ENCODE peak calls at places on chromosomes 11 and 22, in seven cellular contexts. J is lower leg skin, I is Peyer's patch, A is IMR-90, X is AG04450, N is adrenal gland, B is B cell. F is an unnamed sample.

GRCh38 chr11:31114437-31114836 is 255.1 kb downstream of the DCDC1 start:
- DNase-seq in J (no peak), I (no peak), A (no peak), X (no peak), N (no peak), B (no peak), F (no peak)

GRCh38 chr22:27476729-27477128 is 324.8 kb downstream of the MN1 start:
- DNase-seq in J (no peak), I (no peak), A (peak), X (no peak), N (peak), B (no peak), F (no peak)

GRCh38 chr11:17411418-17411817 is 23.0 kb upstream of the KCNJ11 start:
- DNase-seq in J (no peak), I (no peak), A (no peak), X (no peak), N (no peak), B (no peak), F (no peak)

GRCh38 chr11:7977251-7977917 is 9.8 kb upstream of the EIF3F start:
- DNase-seq in J (no peak), I (no peak), A (peak), X (peak), N (no peak), B (no peak), F (no peak)

GRCh38 chr11:6523253-6523652 is 26.2 kb downstream of the DNHD1 start:
- DNase-seq in J (no peak), I (no peak), A (peak), X (no peak), N (no peak), B (no peak), F (no peak)

GRCh38 chr11:24592342-24592741 is 95.5 kb downstream of the LUZP2 start:
- DNase-seq in J (no peak), I (no peak), A (peak), X (no peak), N (no peak), B (no peak), F (no peak)

GRCh38 chr11:62020661-62021060 is 53.2 kb upstream of the FTH1 start:
- DNase-seq in J (no peak), I (no peak), A (no peak), X (no peak), N (peak), B (no peak), F (no peak)

GRCh38 chr11:104526006-104526405 is 362.1 kb upstream of the PDGFD start:
- DNase-seq in J (no peak), I (no peak), A (no peak), X (no peak), N (no peak), B (no peak), F (no peak)

GRCh38 chr22:35552186-35552842 is 11.7 kb downstream of the RASD2 start:
- DNase-seq in J (no peak), I (peak), A (no peak), X (no peak), N (peak), B (peak), F (peak)

GRCh38 chr11:84130646-84131427 is 844.7 kb upstream of the CCDC90B start:
- DNase-seq in J (no peak), I (no peak), A (no peak), X (no peak), N (no peak), B (no peak), F (no peak)

GRCh38 chr22:31344369-31345330 is 1.5 kb downstream of the PATZ1 start:
- DNase-seq in J (peak), I (peak), A (peak), X (no peak), N (peak), B (peak), F (no peak)

GRCh38 chr22:20796731-20797130 is 22.8 kb downstream of the SERPIND1 start:
- DNase-seq in J (no peak), I (no peak), A (no peak), X (no peak), N (no peak), B (no peak), F (no peak)

GRCh38 chr22:29004647-29005371 is 56.8 kb downstream of the C22orf31 start:
- DNase-seq in J (no peak), I (peak), A (peak), X (no peak), N (peak), B (no peak), F (no peak)

GRCh38 chr11:132332521-132332920 is 962.1 kb downstream of the NTM start:
- DNase-seq in J (no peak), I (no peak), A (no peak), X (no peak), N (no peak), B (no peak), F (no peak)

GRCh38 chr11:111421251-111421650 is 42.2 kb upstream of the POU2AF1 start:
- DNase-seq in J (no peak), I (no peak), A (no peak), X (no peak), N (no peak), B (no peak), F (no peak)

GRCh38 chr11:20962581-20962980 is 293.2 kb downstream of the NELL1 start:
- DNase-seq in J (no peak), I (no peak), A (no peak), X (no peak), N (no peak), B (no peak), F (no peak)

GRCh38 chr11:8221917-8222316 is 41.8 kb downstream of the LMO1 start:
- DNase-seq in J (no peak), I (no peak), A (no peak), X (no peak), N (no peak), B (no peak), F (no peak)

GRCh38 chr11:77479746-77480352 is 6.0 kb upstream of the PAK1 start:
- DNase-seq in J (no peak), I (no peak), A (no peak), X (no peak), N (no peak), B (no peak), F (no peak)

GRCh38 chr11:86990520-86990919 is 35.3 kb upstream of the FZD4 start:
- DNase-seq in J (no peak), I (no peak), A (peak), X (no peak), N (no peak), B (no peak), F (no peak)

GRCh38 chr11:102287963-102288744 is 29.1 kb upstream of the BIRC3 start:
- DNase-seq in J (no peak), I (no peak), A (peak), X (peak), N (peak), B (peak), F (peak)

GRCh38 chr11:7688238-7688826 is 15.0 kb upstream of the CYB5R2 start:
- DNase-seq in J (no peak), I (no peak), A (peak), X (no peak), N (peak), B (peak), F (no peak)

GRCh38 chr22:26753125-26753862 is 95.9 kb downstream of the MIAT start:
- DNase-seq in J (no peak), I (no peak), A (no peak), X (no peak), N (no peak), B (no peak), F (no peak)

GRCh38 chr11:117097567-117098268 is 510 bp downstream of the SIK3 start:
- DNase-seq in J (peak), I (peak), A (no peak), X (no peak), N (peak), B (peak), F (peak)

GRCh38 chr11:35523351-35523768 is 2.1 kb downstream of the PAMR1 start:
- DNase-seq in J (no peak), I (no peak), A (peak), X (no peak), N (no peak), B (no peak), F (no peak)

GRCh38 chr11:16911186-16911585 is 103.0 kb downstream of the PLEKHA7 start:
- DNase-seq in J (no peak), I (no peak), A (no peak), X (no peak), N (no peak), B (no peak), F (no peak)

GRCh38 chr11:82398300-82398815 is 335.3 kb downstream of the FAM181B start:
- DNase-seq in J (peak), I (no peak), A (no peak), X (no peak), N (peak), B (no peak), F (no peak)

GRCh38 chr11:7844986-7845385 is 48.2 kb upstream of the OR5P2 start:
- DNase-seq in J (no peak), I (no peak), A (no peak), X (no peak), N (no peak), B (no peak), F (no peak)

GRCh38 chr22:30869996-30870395 is 98.6 kb downstream of the MORC2 start:
- DNase-seq in J (no peak), I (peak), A (no peak), X (no peak), N (no peak), B (no peak), F (no peak)

GRCh38 chr22:22210375-22210774 is 34.2 kb upstream of the VPREB1 start:
- DNase-seq in J (no peak), I (no peak), A (peak), X (peak), N (no peak), B (no peak), F (peak)

GRCh38 chr11:74037309-74037708 is 28.4 kb upstream of the UCP3 start:
- DNase-seq in J (no peak), I (no peak), A (peak), X (no peak), N (no peak), B (no peak), F (no peak)

GRCh38 chr11:58958500-58958899 is 19.2 kb downstream of the GLYATL1 start:
- DNase-seq in J (no peak), I (peak), A (no peak), X (no peak), N (peak), B (peak), F (peak)

GRCh38 chr22:40462195-40462988 is 92.0 kb downstream of the SGSM3 start:
- DNase-seq in J (no peak), I (peak), A (no peak), X (no peak), N (no peak), B (no peak), F (no peak)

GRCh38 chr11:31757245-31757835 is 53.8 kb downstream of the PAX6 start:
- DNase-seq in J (no peak), I (no peak), A (no peak), X (no peak), N (no peak), B (no peak), F (no peak)

GRCh38 chr11:79100093-79100704 is 340.6 kb downstream of the TENM4 start:
- DNase-seq in J (no peak), I (peak), A (peak), X (no peak), N (peak), B (peak), F (peak)

GRCh38 chr11:122843281-122844150 is 5.2 kb downstream of the CRTAM start:
- DNase-seq in J (no peak), I (peak), A (no peak), X (no peak), N (no peak), B (peak), F (peak)

GRCh38 chr11:14503023-14503422 is 3.4 kb upstream of the COPB1 start:
- DNase-seq in J (no peak), I (no peak), A (peak), X (no peak), N (no peak), B (no peak), F (no peak)

GRCh38 chr22:44337658-44338004 is 24.9 kb upstream of the SHISAL1 start:
- DNase-seq in J (no peak), I (no peak), A (peak), X (peak), N (peak), B (no peak), F (no peak)

GRCh38 chr11:134013518-134013917 is 55.4 kb upstream of the JAM3 start:
- DNase-seq in J (no peak), I (no peak), A (no peak), X (no peak), N (no peak), B (no peak), F (no peak)

GRCh38 chr11:129974672-129975071 is 28.0 kb downstream of the PRDM10 start:
- DNase-seq in J (no peak), I (no peak), A (no peak), X (no peak), N (no peak), B (no peak), F (no peak)

GRCh38 chr11:129972596-129972995 is 30.0 kb downstream of the PRDM10 start:
- DNase-seq in J (no peak), I (no peak), A (no peak), X (no peak), N (no peak), B (no peak), F (no peak)

GRCh38 chr11:129973068-129973467 is 29.6 kb downstream of the PRDM10 start:
- DNase-seq in J (no peak), I (no peak), A (no peak), X (no peak), N (no peak), B (peak), F (peak)

GRCh38 chr11:129974237-129974636 is 28.4 kb downstream of the PRDM10 start:
- DNase-seq in J (no peak), I (no peak), A (peak), X (no peak), N (no peak), B (no peak), F (no peak)

GRCh38 chr11:129973809-129974208 is 28.8 kb downstream of the PRDM10 start:
- DNase-seq in J (no peak), I (no peak), A (no peak), X (no peak), N (no peak), B (no peak), F (no peak)
- TF ChIP-seq CTCF in J (no peak), I (no peak), A (no peak), X (no peak), N (no peak), B (no peak), F (no peak)

GRCh38 chr22:24037851-24038765 is 27.0 kb downstream of the CABIN1 start:
- DNase-seq in J (no peak), I (no peak), A (no peak), X (no peak), N (no peak), B (no peak), F (no peak)

GRCh38 chr22:24039046-24039445 is 27.9 kb downstream of the CABIN1 start:
- DNase-seq in J (no peak), I (no peak), A (no peak), X (no peak), N (no peak), B (no peak), F (no peak)

GRCh38 chr22:24030186-24030702 is 19.1 kb downstream of the CABIN1 start:
- DNase-seq in J (no peak), I (no peak), A (no peak), X (no peak), N (no peak), B (no peak), F (no peak)

GRCh38 chr22:24033731-24034130 is 22.6 kb downstream of the CABIN1 start:
- DNase-seq in J (no peak), I (no peak), A (no peak), X (no peak), N (no peak), B (no peak), F (no peak)

GRCh38 chr22:24035296-24035695 is 24.2 kb downstream of the CABIN1 start:
- DNase-seq in J (no peak), I (no peak), A (no peak), X (no peak), N (no peak), B (no peak), F (no peak)
- TF ChIP-seq CTCF in J (no peak), I (no peak), A (no peak), X (no peak), N (no peak), B (no peak), F (no peak)

DNA sequence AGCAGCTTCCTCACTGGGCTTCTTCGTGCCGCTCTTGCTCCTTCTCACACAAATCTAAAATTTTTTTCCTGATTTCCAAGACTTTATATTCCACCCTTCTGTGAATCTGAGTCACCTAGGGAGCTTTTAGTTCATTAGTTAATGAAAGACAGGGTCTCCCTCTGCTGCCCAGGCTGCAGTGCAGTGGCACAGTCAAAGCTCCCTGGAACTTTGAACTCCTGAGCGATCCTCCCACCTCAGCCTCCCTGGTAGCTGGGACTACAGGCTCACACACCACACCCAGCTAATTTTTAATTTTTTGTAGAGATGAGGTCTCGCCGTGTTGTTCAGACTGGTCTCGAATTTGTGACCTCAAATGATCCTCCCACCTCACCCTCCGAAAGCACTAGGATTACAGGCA is 116.9 kb downstream of the ATXN10 start:
- DNase-seq in J (no peak), I (no peak), A (no peak), X (no peak), N (no peak), B (no peak), F (no peak)
- TF ChIP-seq CTCF in J (no peak), I (no peak), A (no peak), X (no peak), N (no peak), B (no peak), F (no peak)

DNA sequence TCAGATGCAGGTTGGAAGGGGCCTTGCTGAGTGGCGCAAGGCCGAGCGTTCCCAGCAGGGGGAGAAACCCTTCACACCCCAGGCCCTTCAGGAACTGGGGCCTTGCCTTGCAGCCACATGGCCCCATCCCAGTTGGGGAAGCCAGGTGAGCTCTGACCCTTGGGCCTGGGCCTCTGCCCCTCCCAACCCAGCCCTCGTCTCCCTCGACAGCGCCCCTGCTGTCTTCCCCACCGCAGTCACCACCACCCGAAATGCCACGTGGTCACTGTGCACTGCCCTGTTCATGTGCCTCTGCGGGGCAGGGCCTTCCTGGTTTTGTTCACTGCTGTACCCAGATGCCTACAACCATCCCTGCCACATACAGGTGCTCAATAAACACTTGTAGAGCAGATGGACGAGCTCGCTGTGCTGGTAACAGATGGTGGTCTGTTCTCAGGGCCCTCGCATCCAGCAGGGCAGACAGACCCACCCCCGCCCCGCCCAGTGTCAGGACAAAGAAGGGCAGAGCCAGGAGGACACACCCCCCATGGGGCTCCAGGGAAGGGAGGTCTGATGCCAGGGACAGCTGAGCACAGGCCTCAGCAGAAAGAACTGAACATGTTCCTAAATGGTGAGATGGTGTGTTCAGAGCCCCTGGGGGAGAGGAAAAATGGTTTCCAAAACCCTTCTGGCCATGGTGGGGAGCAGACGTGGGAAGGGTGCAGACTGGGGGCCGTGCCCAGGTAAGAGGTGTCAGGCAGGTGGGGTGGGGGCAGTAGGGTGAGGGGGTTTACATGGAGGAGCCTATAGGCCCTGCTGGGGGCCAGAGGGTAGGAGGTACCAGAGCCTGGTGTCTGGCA is 3.7 kb downstream of the POLR2L start:
- DNase-seq in J (no peak), I (no peak), A (no peak), X (no peak), N (no peak), B (no peak), F (no peak)
- TF ChIP-seq CTCF in J (peak), I (no peak), A (peak), X (peak), N (no peak), B (no peak), F (no peak)

GRCh38 chr22:49350441-49351121 is 477.1 kb downstream of the BRD1 start:
- DNase-seq in J (no peak), I (peak), A (no peak), X (no peak), N (no peak), B (no peak), F (no peak)
- TF ChIP-seq CTCF in J (no peak), I (no peak), A (no peak), X (no peak), N (no peak), B (no peak), F (no peak)

F was measured in GM13976.